ENCODE peak calls at places on chromosomes 11 and 22, in four cellular contexts. A is Calu3, Y is lung, E is GM10248. S is an unnamed sample.

GRCh38 chr11:101390539-101390938 is 193.3 kb downstream of the TRPC6 start:
- DNase-seq in A (no peak), Y (no peak), E (no peak), S (no peak)

GRCh38 chr22:28013611-28014010 is 94.6 kb upstream of the PITPNB start:
- DNase-seq in A (no peak), Y (no peak), E (no peak), S (no peak)

GRCh38 chr11:3225159-3225758 is 6.6 kb upstream of the MRGPRG start:
- DNase-seq in A (no peak), Y (no peak), E (peak), S (no peak)

GRCh38 chr11:78735711-78736110 is 161.0 kb upstream of the NARS2 start:
- DNase-seq in A (no peak), Y (no peak), E (no peak), S (no peak)

GRCh38 chr11:13261600-13262061 is 16.0 kb upstream of the BMAL1 start:
- DNase-seq in A (peak), Y (no peak), E (no peak), S (no peak)

GRCh38 chr11:116788534-116788933 is 711 bp upstream of the ZPR1 start:
- DNase-seq in A (no peak), Y (no peak), E (no peak), S (no peak)

GRCh38 chr11:67308031-67308866 is 4.9 kb downstream of the SSH3 start:
- DNase-seq in A (no peak), Y (no peak), E (peak), S (no peak)

GRCh38 chr11:6862961-6863360 is at the start of gene OR10A2:
- DNase-seq in A (no peak), Y (no peak), E (no peak), S (no peak)

GRCh38 chr11:11476971-11477645 is 124.1 kb upstream of the CSNK2A3 start:
- DNase-seq in A (no peak), Y (no peak), E (no peak), S (no peak)

GRCh38 chr22:37607912-37608476 is 640 bp upstream of the GGA1 start:
- DNase-seq in A (no peak), Y (no peak), E (no peak), S (no peak)

GRCh38 chr11:68016904-68017817 is 7.0 kb downstream of the ALDH3B1 start:
- DNase-seq in A (peak), Y (peak), E (no peak), S (peak)

GRCh38 chr11:100151944-100152343 is 535.1 kb upstream of the ARHGAP42 start:
- DNase-seq in A (no peak), Y (no peak), E (no peak), S (no peak)

GRCh38 chr11:127651175-127651887 is 650.8 kb upstream of the KIRREL3 start:
- DNase-seq in A (no peak), Y (no peak), E (no peak), S (no peak)

GRCh38 chr11:44638032-44638431 is 72.6 kb downstream of the CD82 start:
- DNase-seq in A (no peak), Y (no peak), E (no peak), S (no peak)

GRCh38 chr11:65169164-65169641 is 830 bp upstream of the SPDYC start:
- DNase-seq in A (no peak), Y (no peak), E (peak), S (no peak)

DNA sequence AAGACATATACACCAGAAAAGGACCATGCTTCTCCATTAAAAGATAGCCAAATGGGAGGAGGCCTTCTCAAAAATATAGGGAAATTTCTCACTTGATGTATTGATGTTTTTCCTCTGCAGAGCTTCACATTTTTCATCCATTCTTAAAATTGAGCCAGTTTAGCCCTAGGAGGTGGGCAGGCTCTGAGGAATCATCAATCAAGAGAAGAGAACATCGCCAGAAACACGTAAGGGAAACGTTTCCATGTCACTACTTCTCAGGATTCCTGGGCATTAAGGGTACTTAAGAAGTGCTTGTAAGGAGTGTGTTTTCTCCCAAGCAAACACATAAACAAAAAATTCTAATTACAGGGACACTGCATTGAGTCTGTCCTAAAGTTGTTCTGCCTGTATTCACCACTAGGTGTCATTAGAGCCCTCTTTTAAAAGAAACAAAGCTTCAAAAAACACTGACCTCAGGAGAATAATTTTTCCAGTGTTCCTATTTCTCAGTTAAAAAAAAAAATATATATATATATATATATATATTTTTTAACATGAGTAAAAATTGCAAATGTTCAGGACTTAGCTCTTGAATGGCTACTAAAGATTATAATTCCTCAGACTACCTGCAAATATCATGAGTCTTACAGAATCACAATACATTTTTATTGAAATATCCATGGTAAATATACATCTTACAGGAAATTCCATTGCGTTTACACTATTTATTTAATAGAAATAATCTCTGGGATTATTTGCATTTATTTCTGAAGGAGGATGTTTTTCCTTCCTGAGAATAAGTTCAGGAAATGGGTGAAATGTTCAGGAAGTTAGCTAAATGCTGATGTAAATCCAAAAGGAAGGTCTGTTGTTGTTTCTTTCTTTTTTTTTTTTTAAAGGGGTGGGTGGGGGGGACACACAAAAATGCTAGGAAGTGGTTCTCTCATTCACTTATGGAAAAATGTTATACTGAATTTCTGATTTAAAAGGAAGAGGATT is 16.0 kb downstream of the FZD4 start:
- DNase-seq in A (no peak), Y (no peak), E (peak), S (no peak)
- TF ChIP-seq CTCF in A (no peak), Y (peak), E (peak), S (peak)

DNA sequence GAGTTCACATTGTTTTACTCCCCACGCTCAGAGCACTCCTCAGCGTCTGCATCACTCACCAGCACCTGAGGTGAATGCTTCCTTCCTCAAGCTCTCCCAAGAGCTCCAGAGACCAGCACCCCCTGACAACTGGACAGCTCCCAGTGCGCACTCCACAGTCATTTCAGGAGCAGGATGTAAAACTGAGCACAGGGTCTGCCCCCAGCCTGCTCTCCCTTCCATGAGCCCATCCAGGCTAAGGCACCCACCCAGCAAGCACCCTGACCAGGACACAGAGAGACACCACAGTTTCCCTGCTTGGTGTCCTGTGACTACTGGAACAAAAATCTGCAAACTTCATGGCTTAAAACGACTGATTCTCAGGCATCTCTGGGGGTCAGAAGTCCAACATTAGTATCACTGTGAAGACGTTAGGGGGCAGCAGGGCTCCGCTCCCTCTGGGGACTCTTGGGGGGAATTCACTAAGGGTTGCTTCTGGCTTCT is 3.3 kb downstream of the SCGB1D2 start:
- DNase-seq in A (peak), Y (no peak), E (peak), S (no peak)
- TF ChIP-seq CTCF in A (no peak), Y (no peak), E (no peak), S (no peak)

GRCh38 chr11:47354913-47355282 is 2.4 kb upstream of the MYBPC3 start:
- DNase-seq in A (no peak), Y (no peak), E (no peak), S (peak)
- TF ChIP-seq CTCF in A (no peak), Y (no peak), E (no peak), S (no peak)

DNA sequence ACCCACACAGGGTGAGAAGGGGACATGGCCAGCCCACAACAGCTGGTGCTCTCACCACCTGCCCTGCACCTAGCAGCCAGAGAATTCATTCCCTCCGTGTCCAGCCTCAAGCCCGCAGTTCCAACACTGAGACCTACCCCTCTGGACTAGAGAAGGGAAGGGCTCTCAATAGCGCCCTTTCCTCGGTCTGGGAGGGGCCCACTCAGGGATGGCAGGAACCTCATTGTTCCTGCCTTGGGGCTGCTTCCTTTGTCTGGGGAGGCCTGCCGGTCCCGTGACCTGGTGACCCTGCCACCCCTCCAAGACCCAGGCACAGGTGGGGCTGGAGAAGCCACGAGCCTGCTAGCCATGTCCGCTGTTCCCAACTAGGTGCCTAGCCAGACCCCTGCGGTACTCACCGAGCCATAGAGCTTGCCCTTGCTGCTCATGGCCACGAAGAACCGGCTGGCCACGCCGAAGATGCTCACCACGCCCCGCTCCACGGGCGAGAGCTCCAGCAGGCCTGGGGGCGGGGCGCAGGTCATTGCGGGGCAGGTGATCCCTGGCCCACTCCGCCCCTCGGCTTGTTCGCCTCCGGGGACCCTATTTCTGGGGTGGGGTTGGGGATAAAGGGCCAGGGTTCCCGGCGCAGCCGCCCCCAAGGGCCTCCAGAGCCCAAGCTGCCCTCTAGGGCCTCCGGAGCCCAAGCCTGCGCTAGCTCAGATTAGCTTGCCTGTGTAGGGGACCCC is 1.4 kb downstream of the FGF4 start:
- DNase-seq in A (no peak), Y (no peak), E (no peak), S (no peak)
- TF ChIP-seq CTCF in A (no peak), Y (no peak), E (no peak), S (no peak)

GRCh38 chr11:118263694-118264567 is at the start of gene MPZL2:
- DNase-seq in A (peak), Y (peak), E (no peak), S (peak)
- TF ChIP-seq CTCF in A (no peak), Y (no peak), E (no peak), S (no peak)

GRCh38 chr22:44091751-44092150 is 67.6 kb downstream of the PARVB start:
- DNase-seq in A (no peak), Y (no peak), E (no peak), S (no peak)

GRCh38 chr22:44092636-44093220 is 68.6 kb downstream of the PARVB start:
- DNase-seq in A (no peak), Y (no peak), E (no peak), S (no peak)

GRCh38 chr22:44090571-44090905 is 66.4 kb downstream of the PARVB start:
- DNase-seq in A (no peak), Y (no peak), E (no peak), S (no peak)

GRCh38 chr22:44089717-44090570 is 65.8 kb downstream of the PARVB start:
- DNase-seq in A (no peak), Y (no peak), E (no peak), S (no peak)

GRCh38 chr22:44091021-44091721 is 67.1 kb downstream of the PARVB start:
- DNase-seq in A (peak), Y (no peak), E (no peak), S (no peak)
- TF ChIP-seq CTCF in A (peak), Y (no peak), E (no peak), S (peak)

DNA sequence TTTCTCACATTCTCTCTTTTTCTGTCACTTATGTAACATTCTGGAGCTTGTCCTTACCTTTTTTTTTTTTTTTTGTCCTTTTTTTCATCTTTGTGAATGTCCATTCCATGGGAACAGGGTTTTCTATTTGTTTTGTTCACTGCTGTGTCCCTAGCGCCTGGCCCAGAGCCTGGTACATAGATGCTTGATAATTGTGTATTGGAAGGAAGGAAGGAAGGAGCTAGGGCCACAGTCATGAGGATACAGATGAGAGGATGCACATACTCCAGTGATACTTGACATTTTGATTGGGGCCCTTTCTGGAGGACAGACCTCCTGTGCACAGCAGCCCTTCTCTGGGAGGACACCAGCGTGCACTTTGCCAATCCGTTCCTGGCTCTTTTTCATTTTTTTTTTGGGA is 68.9 kb downstream of the KIAA1671 start:
- DNase-seq in A (no peak), Y (no peak), E (no peak), S (no peak)
- TF ChIP-seq CTCF in A (no peak), Y (no peak), E (no peak), S (no peak)

GRCh38 chr11:120109531-120109930 is 28.4 kb downstream of the TRIM29 start:
- DNase-seq in A (no peak), Y (no peak), E (no peak), S (no peak)

GRCh38 chr11:120115272-120116000 is 22.5 kb downstream of the TRIM29 start:
- DNase-seq in A (no peak), Y (no peak), E (no peak), S (no peak)

GRCh38 chr11:120108154-120108784 is 29.6 kb downstream of the TRIM29 start:
- DNase-seq in A (peak), Y (peak), E (peak), S (peak)

GRCh38 chr11:120108785-120109168 is 29.1 kb downstream of the TRIM29 start:
- DNase-seq in A (no peak), Y (no peak), E (no peak), S (no peak)

DNA sequence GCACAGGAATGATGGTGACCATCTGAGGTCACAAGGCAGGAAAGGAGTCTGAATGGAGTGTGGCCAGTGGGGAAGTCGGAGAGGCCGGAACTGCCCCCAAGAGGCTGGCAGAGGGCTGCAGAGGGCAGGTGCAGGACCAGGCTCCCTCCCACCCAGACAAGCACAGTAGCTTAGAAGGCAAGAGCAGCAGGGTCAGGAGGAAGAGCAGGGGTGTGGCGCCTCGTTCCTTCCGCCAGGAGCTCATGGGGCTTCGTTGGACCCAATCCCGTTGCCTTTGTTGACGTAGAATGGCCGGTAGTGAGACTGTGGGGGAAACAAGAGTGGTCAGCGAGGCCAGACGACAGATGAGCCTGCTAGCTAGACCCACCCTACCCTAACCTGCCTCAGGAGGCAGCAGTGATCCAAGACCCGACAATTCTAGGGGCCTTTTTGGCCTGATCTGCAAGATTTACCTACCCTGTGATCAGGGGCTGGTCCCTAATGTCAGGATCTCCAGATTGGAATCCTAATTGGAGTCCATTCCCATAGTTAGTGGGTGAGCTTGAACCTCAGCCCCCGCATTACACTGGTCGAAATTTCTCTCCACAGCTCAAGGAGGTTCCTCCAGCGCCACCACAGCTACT is 25.6 kb downstream of the TRIM29 start:
- DNase-seq in A (no peak), Y (no peak), E (no peak), S (no peak)
- TF ChIP-seq CTCF in A (no peak), Y (no peak), E (no peak), S (no peak)

GRCh38 chr11:47980907-47981621 is 705 bp downstream of the PTPRJ start:
- DNase-seq in A (peak), Y (peak), E (peak), S (peak)
- TF ChIP-seq CTCF in A (no peak), Y (no peak), E (peak), S (no peak)